ENCODE peak calls at places on chromosomes 3 and 15, in seven cellular contexts. W, H, V, Y, U, J and E are unnamed samples.
A peak's percentile ranks its signal among the peaks of the same experiment; 100 is the strongest.

GRCh38 chr15:47870956-47871625 is 153.8 kb downstream of the SEMA6D start:
- DNase-seq in V (peak; percentile 86), Y (no peak), H (peak; percentile 56), W (no peak), J (no peak), U (no peak), E (no peak)

GRCh38 chr15:39730552-39730951 is 52.1 kb downstream of the FSIP1 start:
- DNase-seq in J (no peak), H (no peak), V (no peak), W (no peak), Y (no peak), U (no peak), E (no peak)

GRCh38 chr3:143170676-143171075 is 51.1 kb downstream of the CHST2 start:
- DNase-seq in W (no peak), J (no peak), U (no peak), H (peak; percentile 67), Y (no peak), V (peak; percentile 64), E (no peak)

GRCh38 chr3:101127991-101128390 is 134.8 kb upstream of the ABI3BP start:
- DNase-seq in V (no peak), Y (no peak), U (no peak), J (no peak), W (no peak), H (no peak), E (no peak)

GRCh38 chr3:169170456-169170855 is 493.1 kb downstream of the MECOM start:
- DNase-seq in V (no peak), Y (no peak), W (no peak), J (no peak), H (peak; percentile 50), U (no peak), E (no peak)

GRCh38 chr15:42152196-42152920 is 4.1 kb downstream of the PLA2G4F start:
- DNase-seq in H (peak; percentile 7), V (no peak), U (peak; percentile 61), W (no peak), Y (no peak), J (no peak), E (no peak)

GRCh38 chr3:172546628-172547214 is 23.5 kb upstream of the TNFSF10 start:
- DNase-seq in W (no peak), J (no peak), H (no peak), U (no peak), V (no peak), Y (no peak), E (no peak)

GRCh38 chr3:21407743-21408142 is 343.3 kb downstream of the ZNF385D start:
- DNase-seq in U (no peak), Y (no peak), H (no peak), J (no peak), W (no peak), V (no peak), E (no peak)

GRCh38 chr15:95556225-95556624 is 774.3 kb upstream of the NR2F2 start:
- DNase-seq in Y (no peak), U (no peak), W (no peak), J (no peak), V (peak; percentile 23), H (peak; percentile 56), E (no peak)

GRCh38 chr3:129940086-129940485 is 34.4 kb upstream of the TRH start:
- DNase-seq in W (no peak), Y (no peak), H (no peak), J (no peak), U (no peak), V (no peak), E (no peak)

GRCh38 chr3:20511863-20512262 is 325.9 kb upstream of the SGO1 start:
- DNase-seq in W (peak; percentile 3), V (peak; percentile 69), H (peak; percentile 69), J (peak; percentile 69), U (no peak), Y (peak; percentile 16), E (no peak)

GRCh38 chr3:161500057-161500836 is 3.6 kb downstream of the OTOL1 start:
- DNase-seq in J (no peak), Y (no peak), H (no peak), U (no peak), V (peak; percentile 2), W (no peak), E (no peak)

GRCh38 chr3:24017305-24017704 is 72.2 kb downstream of the NR1D2 start:
- DNase-seq in H (no peak), J (no peak), W (no peak), Y (no peak), V (no peak), U (peak; percentile 45), E (no peak)

GRCh38 chr3:186614266-186614596 is 1.4 kb downstream of the AHSG start:
- DNase-seq in Y (no peak), V (no peak), H (no peak), W (no peak), J (no peak), U (no peak), E (no peak)
- H3K4me3 ChIP-seq in Y (no peak overlapping the region), V (no peak overlapping the region), H (no peak overlapping the region), W (no peak overlapping the region), J (no peak overlapping the region), U (no peak overlapping the region), E (no peak overlapping the region)

GRCh38 chr3:4584537-4585249 is 91.5 kb downstream of the ITPR1 start:
- DNase-seq in H (peak; percentile 79), V (no peak), W (no peak), U (no peak), Y (no peak), J (no peak), E (no peak)
- H3K4me3 ChIP-seq in H (no peak overlapping the region), V (peak overlapping the region; percentile 46), W (peak overlapping the region; percentile 42), U (peak overlapping the region; percentile 54), Y (no peak overlapping the region), J (no peak overlapping the region), E (no peak overlapping the region)

DNA sequence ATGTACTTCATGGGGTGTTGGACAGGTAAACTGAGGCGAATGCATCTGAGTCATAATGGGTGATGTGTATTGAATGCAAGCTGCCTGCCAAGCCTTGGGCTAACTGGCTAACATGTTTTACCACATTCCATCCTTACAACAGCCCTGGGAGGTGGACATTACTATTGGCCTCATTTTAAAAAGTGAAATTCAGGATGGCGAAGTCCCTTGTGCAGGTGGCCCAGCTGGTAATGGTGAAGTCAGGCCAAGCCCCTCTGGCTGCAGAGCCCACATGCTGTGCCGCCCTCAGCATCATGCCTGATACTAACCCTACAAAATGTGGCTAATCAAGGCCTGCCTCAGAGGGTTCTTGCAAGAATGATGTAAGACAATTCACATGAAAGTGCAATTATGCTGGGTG is 60.0 kb upstream of the CHD2 start:
- DNase-seq in U (no peak), J (no peak), Y (no peak), W (no peak), V (no peak), H (no peak), E (no peak)
- H3K4me3 ChIP-seq in U (no peak overlapping the region), J (no peak overlapping the region), Y (no peak overlapping the region), W (no peak overlapping the region), V (no peak overlapping the region), H (no peak overlapping the region), E (no peak overlapping the region)

GRCh38 chr15:70852501-70853269 is 1.3 kb downstream of the LARP6 start:
- DNase-seq in V (peak; percentile 61), U (no peak), H (peak; percentile 31), J (no peak), W (no peak), Y (no peak), E (no peak)

GRCh38 chr15:70854669-70854976 is 666 bp upstream of the LARP6 start:
- DNase-seq in H (peak; percentile 49), J (no peak), U (no peak), V (peak; percentile 61), W (no peak), Y (no peak), E (no peak)

GRCh38 chr15:70853855-70854668 is at the start of gene LARP6:
- DNase-seq in V (peak; percentile 49), J (peak; percentile 89), Y (no peak), U (peak; percentile 76), H (peak; percentile 60), W (no peak), E (peak; percentile 78)

GRCh38 chr15:70853270-70853854 is 595 bp downstream of the LARP6 start:
- DNase-seq in Y (no peak), V (peak; percentile 64), J (peak; percentile 66), U (no peak), H (peak; percentile 62), W (no peak), E (no peak)

GRCh38 chr15:70851889-70852288 is 2.1 kb downstream of the LARP6 start:
- DNase-seq in V (no peak), W (no peak), J (no peak), Y (no peak), U (no peak), H (no peak), E (no peak)
- H3K4me3 ChIP-seq in V (peak overlapping the region; percentile 84), W (peak overlapping the region; percentile 98), J (no peak overlapping the region), Y (no peak overlapping the region), U (peak overlapping the region; percentile 88), H (no peak overlapping the region), E (no peak overlapping the region)

DNA sequence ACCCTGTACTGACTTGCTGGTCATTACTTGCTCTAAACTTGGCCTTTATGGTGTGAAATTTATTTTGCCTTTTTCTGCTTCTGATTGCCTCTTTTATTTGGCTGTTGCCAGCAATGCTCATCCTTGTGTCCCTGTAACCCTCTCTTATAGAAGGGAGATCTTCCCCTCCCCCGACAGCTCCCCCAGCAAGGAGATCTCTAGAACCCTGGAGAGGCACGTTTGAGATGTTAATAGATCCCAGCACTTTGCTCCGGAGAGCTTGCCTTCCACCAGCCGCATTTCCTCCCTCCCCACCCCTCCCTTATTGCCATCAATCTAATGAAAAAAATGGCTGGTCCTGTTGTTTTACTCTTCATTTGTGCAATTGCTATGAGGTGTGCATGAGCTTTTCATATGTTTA is 18.1 kb downstream of the TRIM71 start:
- DNase-seq in H (no peak), Y (no peak), J (peak; percentile 50), V (no peak), W (no peak), U (no peak), E (no peak)
- H3K4me3 ChIP-seq in H (no peak overlapping the region), Y (no peak overlapping the region), J (peak overlapping the region; percentile 36), V (no peak overlapping the region), W (no peak overlapping the region), U (no peak overlapping the region), E (no peak overlapping the region)

GRCh38 chr3:58109752-58110151 is 101.0 kb downstream of the DNASE1L3 start:
- DNase-seq in W (no peak), J (no peak), Y (no peak), V (no peak), U (no peak), H (no peak), E (no peak)

GRCh38 chr3:58111513-58112184 is 99.1 kb downstream of the DNASE1L3 start:
- DNase-seq in W (no peak), H (no peak), U (no peak), V (no peak), J (no peak), Y (no peak), E (no peak)

GRCh38 chr3:58116161-58116955 is 94.4 kb downstream of the DNASE1L3 start:
- DNase-seq in J (no peak), U (no peak), W (no peak), Y (no peak), V (no peak), H (no peak), E (no peak)

GRCh38 chr3:58107597-58107996 is 99.4 kb downstream of the FLNB start:
- DNase-seq in Y (no peak), U (no peak), H (no peak), W (no peak), V (no peak), J (no peak), E (no peak)

DNA sequence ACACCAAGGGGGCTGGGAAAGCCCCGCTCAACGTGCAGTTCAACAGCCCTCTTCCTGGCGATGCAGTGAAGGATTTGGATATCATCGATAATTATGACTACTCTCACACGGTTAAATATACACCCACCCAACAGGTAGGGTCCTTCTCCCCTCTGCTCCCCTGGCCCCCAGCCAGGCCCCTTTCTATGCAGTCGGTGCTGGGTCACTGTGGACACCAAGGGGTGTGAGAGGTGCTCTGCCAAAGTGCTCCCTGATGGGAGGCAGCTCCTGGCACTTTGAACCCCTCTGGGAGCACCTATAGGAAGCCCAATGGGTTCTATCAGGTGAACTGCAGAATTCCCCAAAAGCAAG is 98.6 kb downstream of the DNASE1L3 start:
- DNase-seq in V (no peak), W (no peak), Y (no peak), U (no peak), J (no peak), H (no peak), E (no peak)
- H3K4me3 ChIP-seq in V (no peak overlapping the region), W (no peak overlapping the region), Y (no peak overlapping the region), U (no peak overlapping the region), J (no peak overlapping the region), H (no peak overlapping the region), E (no peak overlapping the region)